ENCODE peak calls at places on chromosomes 6 and 20, in seven cellular contexts. H is NB4; D is stimulated activated CD4-positive, alpha-beta T cell treated with anti-CD3 and anti-CD28 coated beads, Interleukin-2, amount 100 ng/mL, for 48 hours; L is left cardiac atrium; Y is AG09319; I is cerebellum; X is heart right ventricle. E is an unnamed sample.

GRCh38 chr6:33700391-33701050 is 11.0 kb downstream of the UQCC2 start:
- DNase-seq in H (peak), I (no peak), Y (no peak), L (peak), D (peak), X (peak), E (peak)

GRCh38 chr6:143962644-143962929 is 45.5 kb downstream of the PLAGL1 start:
- DNase-seq in Y (peak), L (no peak), D (no peak), X (no peak), I (no peak), H (no peak), E (no peak)

GRCh38 chr20:1177680-1178079 is 7.1 kb downstream of the TMEM74B start:
- DNase-seq in X (no peak), D (no peak), L (no peak), I (no peak), H (no peak), Y (no peak), E (peak)

GRCh38 chr20:50338479-50339195 is 148.0 kb downstream of the CEBPB start:
- DNase-seq in I (no peak), X (no peak), L (no peak), H (peak), Y (no peak), D (peak), E (no peak)

GRCh38 chr6:159966981-159967380 is 1.9 kb upstream of the IGF2R start:
- DNase-seq in I (no peak), H (no peak), D (no peak), Y (no peak), X (no peak), L (no peak), E (no peak)

GRCh38 chr20:50085481-50086365 is 27.2 kb downstream of the UBE2V1 start:
- DNase-seq in I (peak), L (peak), D (peak), X (peak), Y (peak), H (peak), E (peak)

GRCh38 chr20:17023811-17024210 is 203.0 kb upstream of the PCSK2 start:
- DNase-seq in I (no peak), L (no peak), D (no peak), X (no peak), Y (no peak), H (no peak), E (peak)

GRCh38 chr20:47799116-47799715 is 13.9 kb upstream of the SULF2 start:
- DNase-seq in I (no peak), D (no peak), Y (no peak), L (no peak), H (no peak), X (peak), E (no peak)

GRCh38 chr6:35230950-35231349 is 17.2 kb downstream of the SCUBE3 start:
- DNase-seq in L (peak), D (no peak), I (peak), Y (no peak), H (no peak), X (peak), E (no peak)

GRCh38 chr6:37779111-37779800 is 40.3 kb upstream of the ZFAND3 start:
- DNase-seq in L (no peak), D (no peak), X (no peak), H (no peak), Y (no peak), I (no peak), E (no peak)

GRCh38 chr6:73339340-73339739 is 14.7 kb downstream of the DPPA5 start:
- DNase-seq in L (no peak), Y (no peak), H (no peak), D (no peak), X (no peak), I (no peak), E (peak)

GRCh38 chr20:12207875-12208274 is 290.2 kb downstream of the BTBD3 start:
- DNase-seq in I (no peak), X (peak), Y (no peak), D (no peak), L (no peak), H (peak), E (peak)

GRCh38 chr6:29553268-29554057 is 6.1 kb downstream of the UBD start:
- DNase-seq in I (no peak), H (peak), L (peak), Y (no peak), D (peak), X (peak), E (peak)

GRCh38 chr20:50554694-50555579 is 44.8 kb downstream of the PTPN1 start:
- DNase-seq in L (no peak), Y (no peak), D (no peak), I (no peak), H (no peak), X (no peak), E (no peak)

GRCh38 chr6:31057426-31058003 is 47.2 kb downstream of the MUC22 start:
- DNase-seq in D (no peak), X (no peak), I (no peak), Y (no peak), H (no peak), L (no peak), E (no peak)

GRCh38 chr6:167569879-167570278 is 245.0 kb downstream of the TTLL2 start:
- DNase-seq in I (no peak), X (no peak), Y (no peak), D (no peak), H (no peak), L (no peak), E (no peak)

GRCh38 chr6:149225946-149226345 is 91.6 kb upstream of the TAB2 start:
- DNase-seq in Y (no peak), L (no peak), D (no peak), I (no peak), H (no peak), X (no peak), E (no peak)

GRCh38 chr6:44179072-44179536 is 20.5 kb downstream of the CAPN11 start:
- DNase-seq in Y (no peak), X (no peak), I (no peak), L (no peak), H (no peak), D (no peak), E (peak)

GRCh38 chr6:119312441-119312840 is 37.1 kb downstream of the MAN1A1 start:
- DNase-seq in Y (no peak), L (no peak), X (no peak), H (no peak), I (no peak), D (no peak), E (no peak)

GRCh38 chr6:36223706-36224105 is 27.2 kb downstream of the BRPF3 start:
- DNase-seq in I (no peak), Y (no peak), D (no peak), H (no peak), L (no peak), X (no peak), E (no peak)

E was measured in islet precursor cell.